ENCODE peak calls at places on chromosome 19, in four cellular contexts. One of them, this sample, is unnamed.
A peak's percentile ranks its signal among the peaks of the same experiment; 100 is the strongest.

GRCh38 chr19:48713041-48713863 is 6.3 kb downstream of the MAMSTR start:
- DNase-seq in endothelial cell: peak; percentile 34
- DNase-seq in stimulated activated naive CD4-positive, alpha-beta T cell: no peak
- DNase-seq in mesothelial cell of epicardium: peak; percentile 46
- DNase-seq in this sample: no peak

GRCh38 chr19:14519860-14520407 is 1.7 kb upstream of the DNAJB1 start:
- DNase-seq in mesothelial cell of epicardium: no peak
- DNase-seq in stimulated activated naive CD4-positive, alpha-beta T cell: no peak
- DNase-seq in endothelial cell: no peak
- DNase-seq in this sample: no peak

GRCh38 chr19:19860756-19861390 is 4.8 kb upstream of the ZNF253 start:
- DNase-seq in mesothelial cell of epicardium: peak; percentile 63
- DNase-seq in endothelial cell: peak; percentile 33
- DNase-seq in stimulated activated naive CD4-positive, alpha-beta T cell: peak; percentile 43
- DNase-seq in this sample: no peak

GRCh38 chr19:708154-709141 is at the start of gene PALM:
- DNase-seq in stimulated activated naive CD4-positive, alpha-beta T cell: no peak
- DNase-seq in endothelial cell: peak; percentile 48
- DNase-seq in mesothelial cell of epicardium: peak; percentile 60
- DNase-seq in this sample: no peak

GRCh38 chr19:40705362-40705651 is 11.4 kb downstream of the COQ8B start:
- DNase-seq in stimulated activated naive CD4-positive, alpha-beta T cell: no peak
- DNase-seq in endothelial cell: no peak
- DNase-seq in mesothelial cell of epicardium: no peak
- DNase-seq in this sample: no peak

GRCh38 chr19:13825489-13826475 is 30.5 kb downstream of the ZSWIM4 start:
- DNase-seq in endothelial cell: no peak
- DNase-seq in stimulated activated naive CD4-positive, alpha-beta T cell: no peak
- DNase-seq in mesothelial cell of epicardium: no peak
- DNase-seq in this sample: no peak

GRCh38 chr19:17977073-17977472 is 10.2 kb downstream of the KCNN1 start:
- DNase-seq in endothelial cell: no peak
- DNase-seq in stimulated activated naive CD4-positive, alpha-beta T cell: no peak
- DNase-seq in mesothelial cell of epicardium: no peak
- DNase-seq in this sample: no peak

GRCh38 chr19:14114854-14115253 is 2.7 kb downstream of the PRKACA start:
- DNase-seq in mesothelial cell of epicardium: no peak
- DNase-seq in stimulated activated naive CD4-positive, alpha-beta T cell: peak; percentile 13
- DNase-seq in endothelial cell: peak; percentile 72
- DNase-seq in this sample: no peak

GRCh38 chr19:56670961-56671612 is 470 bp downstream of the ZNF835 start:
- DNase-seq in mesothelial cell of epicardium: no peak
- DNase-seq in endothelial cell: no peak
- DNase-seq in stimulated activated naive CD4-positive, alpha-beta T cell: no peak
- DNase-seq in this sample: peak; percentile 44

GRCh38 chr19:362154-362553 is 17.6 kb upstream of the MIER2 start:
- DNase-seq in stimulated activated naive CD4-positive, alpha-beta T cell: no peak
- DNase-seq in endothelial cell: no peak
- DNase-seq in mesothelial cell of epicardium: no peak
- DNase-seq in this sample: no peak

GRCh38 chr19:12783849-12784393 is 7.4 kb upstream of the JUNB start:
- DNase-seq in endothelial cell: no peak
- DNase-seq in stimulated activated naive CD4-positive, alpha-beta T cell: no peak
- DNase-seq in mesothelial cell of epicardium: no peak
- DNase-seq in this sample: no peak

GRCh38 chr19:56660381-56661105 is 11.0 kb downstream of the ZNF835 start:
- DNase-seq in stimulated activated naive CD4-positive, alpha-beta T cell: no peak
- DNase-seq in mesothelial cell of epicardium: no peak
- DNase-seq in endothelial cell: no peak
- DNase-seq in this sample: no peak

GRCh38 chr19:33624586-33625153 is 2.9 kb downstream of the CHST8 start:
- DNase-seq in endothelial cell: no peak
- DNase-seq in stimulated activated naive CD4-positive, alpha-beta T cell: no peak
- DNase-seq in mesothelial cell of epicardium: no peak
- DNase-seq in this sample: no peak

GRCh38 chr19:52492991-52493470 is 34.4 kb upstream of the ZNF808 start:
- DNase-seq in endothelial cell: peak; percentile 20
- DNase-seq in mesothelial cell of epicardium: peak; percentile 64
- DNase-seq in stimulated activated naive CD4-positive, alpha-beta T cell: no peak
- DNase-seq in this sample: no peak

GRCh38 chr19:4108767-4109625 is 14.9 kb downstream of the MAP2K2 start:
- DNase-seq in mesothelial cell of epicardium: no peak
- DNase-seq in endothelial cell: no peak
- DNase-seq in stimulated activated naive CD4-positive, alpha-beta T cell: peak; percentile 51
- DNase-seq in this sample: no peak

GRCh38 chr19:18519962-18520847 is 1.7 kb downstream of the ELL start:
- DNase-seq in mesothelial cell of epicardium: peak; percentile 62
- DNase-seq in endothelial cell: peak; percentile 64
- DNase-seq in stimulated activated naive CD4-positive, alpha-beta T cell: peak; percentile 26
- DNase-seq in this sample: no peak

GRCh38 chr19:5934779-5935472 is 20.9 kb downstream of the CAPS start:
- DNase-seq in stimulated activated naive CD4-positive, alpha-beta T cell: no peak
- DNase-seq in endothelial cell: no peak
- DNase-seq in mesothelial cell of epicardium: no peak
- DNase-seq in this sample: no peak

GRCh38 chr19:19634516-19635312 is 6.7 kb upstream of the LPAR2 start:
- DNase-seq in stimulated activated naive CD4-positive, alpha-beta T cell: no peak
- DNase-seq in mesothelial cell of epicardium: no peak
- DNase-seq in endothelial cell: no peak
- DNase-seq in this sample: no peak

GRCh38 chr19:35592226-35592625 is 6.3 kb downstream of the PMIS2 start:
- DNase-seq in endothelial cell: peak; percentile 16
- DNase-seq in mesothelial cell of epicardium: no peak
- DNase-seq in stimulated activated naive CD4-positive, alpha-beta T cell: no peak
- DNase-seq in this sample: no peak

GRCh38 chr19:29860492-29860891 is 48.7 kb downstream of the CCNE1 start:
- DNase-seq in stimulated activated naive CD4-positive, alpha-beta T cell: no peak
- DNase-seq in mesothelial cell of epicardium: no peak
- DNase-seq in endothelial cell: no peak
- DNase-seq in this sample: no peak

GRCh38 chr19:38617283-38617763 is 430 bp downstream of the MAP4K1 start:
- DNase-seq in stimulated activated naive CD4-positive, alpha-beta T cell: no peak
- DNase-seq in mesothelial cell of epicardium: no peak
- DNase-seq in endothelial cell: no peak
- DNase-seq in this sample: no peak

GRCh38 chr19:12052571-12053169 is at the start of gene ZNF878:
- DNase-seq in stimulated activated naive CD4-positive, alpha-beta T cell: peak; percentile 9
- DNase-seq in endothelial cell: no peak
- DNase-seq in mesothelial cell of epicardium: peak; percentile 89
- DNase-seq in this sample: peak; percentile 95

GRCh38 chr19:45059258-45059965 is 16.9 kb downstream of the ZNF296 start:
- DNase-seq in stimulated activated naive CD4-positive, alpha-beta T cell: peak; percentile 73
- DNase-seq in endothelial cell: peak; percentile 87
- DNase-seq in mesothelial cell of epicardium: peak; percentile 80
- DNase-seq in this sample: no peak

GRCh38 chr19:23440791-23441190 is 45.5 kb upstream of the ZNF91 start:
- DNase-seq in stimulated activated naive CD4-positive, alpha-beta T cell: no peak
- DNase-seq in mesothelial cell of epicardium: no peak
- DNase-seq in endothelial cell: no peak
- DNase-seq in this sample: no peak

GRCh38 chr19:16462757-16463250 is 9.0 kb downstream of the EPS15L1 start:
- DNase-seq in endothelial cell: no peak
- DNase-seq in mesothelial cell of epicardium: no peak
- DNase-seq in stimulated activated naive CD4-positive, alpha-beta T cell: no peak
- DNase-seq in this sample: no peak

GRCh38 chr19:48715681-48716171 is 3.8 kb downstream of the MAMSTR start:
- DNase-seq in endothelial cell: no peak
- DNase-seq in stimulated activated naive CD4-positive, alpha-beta T cell: no peak
- DNase-seq in mesothelial cell of epicardium: no peak
- DNase-seq in this sample: peak; percentile 75

GRCh38 chr19:406999-407491 is 1.9 kb downstream of the C2CD4C start:
- DNase-seq in endothelial cell: no peak
- DNase-seq in stimulated activated naive CD4-positive, alpha-beta T cell: no peak
- DNase-seq in mesothelial cell of epicardium: peak; percentile 28
- DNase-seq in this sample: peak; percentile 44

GRCh38 chr19:7718668-7719067 is 13.2 kb downstream of the CLEC4G start:
- DNase-seq in endothelial cell: no peak
- DNase-seq in stimulated activated naive CD4-positive, alpha-beta T cell: no peak
- DNase-seq in mesothelial cell of epicardium: no peak
- DNase-seq in this sample: no peak

GRCh38 chr19:51094696-51095279 is 12.1 kb upstream of the KLK14 start:
- DNase-seq in mesothelial cell of epicardium: peak; percentile 65
- DNase-seq in stimulated activated naive CD4-positive, alpha-beta T cell: no peak
- DNase-seq in endothelial cell: peak; percentile 69
- DNase-seq in this sample: no peak

GRCh38 chr19:52942371-52943133 is 19.3 kb upstream of the ZNF888 start:
- DNase-seq in stimulated activated naive CD4-positive, alpha-beta T cell: peak; percentile 92
- DNase-seq in endothelial cell: peak; percentile 92
- DNase-seq in mesothelial cell of epicardium: peak; percentile 97
- DNase-seq in this sample: peak; percentile 97

GRCh38 chr19:39415111-39416046 is 2.9 kb downstream of the PLEKHG2 start:
- DNase-seq in endothelial cell: no peak
- DNase-seq in stimulated activated naive CD4-positive, alpha-beta T cell: no peak
- DNase-seq in mesothelial cell of epicardium: no peak
- DNase-seq in this sample: no peak

GRCh38 chr19:55486043-55486970 is 1.3 kb downstream of the NAT14 start:
- DNase-seq in endothelial cell: no peak
- DNase-seq in mesothelial cell of epicardium: no peak
- DNase-seq in stimulated activated naive CD4-positive, alpha-beta T cell: no peak
- DNase-seq in this sample: no peak

GRCh38 chr19:51687791-51688664 is 5.1 kb upstream of the SPACA6 start:
- DNase-seq in stimulated activated naive CD4-positive, alpha-beta T cell: no peak
- DNase-seq in endothelial cell: peak; percentile 46
- DNase-seq in mesothelial cell of epicardium: peak; percentile 52
- DNase-seq in this sample: no peak

GRCh38 chr19:37537391-37537947 is 30.7 kb downstream of the ZNF793 start:
- DNase-seq in mesothelial cell of epicardium: no peak
- DNase-seq in stimulated activated naive CD4-positive, alpha-beta T cell: no peak
- DNase-seq in endothelial cell: no peak
- DNase-seq in this sample: no peak

GRCh38 chr19:57271280-57271679 is 9.0 kb upstream of the ZNF460 start:
- DNase-seq in mesothelial cell of epicardium: no peak
- DNase-seq in stimulated activated naive CD4-positive, alpha-beta T cell: no peak
- DNase-seq in endothelial cell: no peak
- DNase-seq in this sample: no peak

GRCh38 chr19:15285896-15286591 is 46.3 kb downstream of the BRD4 start:
- DNase-seq in mesothelial cell of epicardium: no peak
- DNase-seq in stimulated activated naive CD4-positive, alpha-beta T cell: no peak
- DNase-seq in endothelial cell: no peak
- DNase-seq in this sample: no peak

GRCh38 chr19:30178721-30179402 is 193.3 kb upstream of the ZNF536 start:
- DNase-seq in endothelial cell: no peak
- DNase-seq in mesothelial cell of epicardium: no peak
- DNase-seq in stimulated activated naive CD4-positive, alpha-beta T cell: no peak
- DNase-seq in this sample: no peak

GRCh38 chr19:10219678-10220077 is 11.5 kb downstream of the S1PR2 start:
- DNase-seq in stimulated activated naive CD4-positive, alpha-beta T cell: no peak
- DNase-seq in mesothelial cell of epicardium: no peak
- DNase-seq in endothelial cell: no peak
- DNase-seq in this sample: no peak